ENCODE peak calls at places on chromosomes 16 and 17, in six cellular contexts. T is body of pancreas, V is transverse colon, D is sigmoid colon, Z is IMR-90, X is HCT116. E is an unnamed sample.

GRCh38 chr17:49687878-49688491 is 10.1 kb upstream of the SPOP start:
- DNase-seq in T (no peak), V (no peak), D (no peak), Z (peak), X (no peak), E (no peak)

GRCh38 chr16:28211758-28212531 is at the start of gene XPO6:
- DNase-seq in T (peak), V (peak), D (peak), Z (peak), X (peak), E (peak)

GRCh38 chr17:48328457-48328856 is 101.6 kb downstream of the SKAP1 start:
- DNase-seq in T (no peak), V (no peak), D (no peak), Z (no peak), X (no peak), E (no peak)

GRCh38 chr17:11493947-11494346 is 104.3 kb upstream of the DNAH9 start:
- DNase-seq in T (no peak), V (no peak), D (no peak), Z (no peak), X (no peak), E (no peak)

GRCh38 chr17:21019976-21020575 is 22.7 kb downstream of the USP22 start:
- DNase-seq in T (no peak), V (peak), D (peak), Z (no peak), X (no peak), E (peak)

GRCh38 chr17:41386227-41386626 is 4.1 kb upstream of the KRT34 start:
- DNase-seq in T (no peak), V (no peak), D (no peak), Z (no peak), X (no peak), E (no peak)

GRCh38 chr17:48600244-48601098 is 4.3 kb downstream of the HOXB6 start:
- DNase-seq in T (no peak), V (peak), D (no peak), Z (peak), X (no peak), E (no peak)

GRCh38 chr17:40535924-40536717 is 29.2 kb downstream of the CCR7 start:
- DNase-seq in T (no peak), V (no peak), D (peak), Z (no peak), X (no peak), E (peak)

GRCh38 chr17:74211929-74212261 is 1.5 kb upstream of the TTYH2 start:
- DNase-seq in T (no peak), V (no peak), D (no peak), Z (no peak), X (no peak), E (no peak)

GRCh38 chr17:6350806-6351205 is 84.1 kb downstream of the AIPL1 start:
- DNase-seq in T (no peak), V (no peak), D (no peak), Z (no peak), X (no peak), E (no peak)
- TF ChIP-seq POLR2A in T (no peak), V (no peak), D (no peak), Z (no peak), X (no peak), E (no peak)

GRCh38 chr17:67376892-67377726 is at the start of gene PITPNC1:
- DNase-seq in T (peak), V (peak), D (peak), Z (peak), X (peak), E (peak)
- TF ChIP-seq POLR2A in T (peak), V (peak), D (peak), Z (peak), X (peak), E (peak)

DNA sequence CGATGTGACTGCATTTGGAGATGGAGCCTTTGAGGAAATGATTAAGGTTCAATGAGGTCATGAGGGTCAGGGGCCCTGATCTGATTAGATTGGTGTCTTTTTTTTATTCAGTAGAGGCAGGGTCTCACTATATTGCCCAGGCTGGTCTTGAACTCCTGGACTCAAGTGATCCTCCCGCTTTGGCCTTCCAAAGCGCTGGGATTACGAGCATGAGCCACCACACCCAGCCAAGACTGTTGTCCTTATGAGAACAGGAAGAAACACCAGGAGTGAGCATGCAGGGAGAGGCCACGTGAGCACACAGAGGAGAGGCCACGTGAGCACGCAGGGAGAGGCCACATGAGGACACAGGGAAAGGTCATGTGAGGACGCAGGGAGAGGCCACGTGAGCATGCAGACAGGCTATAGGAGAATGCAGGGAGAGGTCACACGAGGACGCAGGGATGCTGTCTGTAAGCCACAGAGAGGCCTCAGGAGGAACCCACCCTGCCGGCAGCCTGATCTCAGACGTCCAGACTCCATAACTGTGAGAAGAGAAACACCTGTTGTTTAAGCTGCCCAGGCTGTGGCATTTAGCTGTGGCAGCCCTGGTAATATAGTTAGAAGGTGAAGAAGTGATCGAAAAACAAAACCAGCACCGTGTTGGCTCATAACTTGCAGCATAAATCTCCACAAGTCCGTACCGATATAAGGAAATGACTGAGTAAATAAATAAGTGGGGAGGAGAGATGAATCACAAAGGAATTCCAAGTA is 14.5 kb upstream of the CSNK1D start:
- DNase-seq in T (peak), V (peak), D (peak), Z (peak), X (peak), E (peak)
- TF ChIP-seq POLR2A in T (peak), V (peak), D (no peak), Z (no peak), X (no peak), E (no peak)

GRCh38 chr17:78883090-78883532 is 19.9 kb downstream of the CEP295NL start:
- DNase-seq in T (peak), V (peak), D (peak), Z (peak), X (peak), E (peak)

GRCh38 chr17:78884876-78885667 is 17.9 kb downstream of the CEP295NL start:
- DNase-seq in T (no peak), V (no peak), D (no peak), Z (no peak), X (no peak), E (no peak)

GRCh38 chr17:78883533-78884131 is 19.4 kb downstream of the CEP295NL start:
- DNase-seq in T (peak), V (peak), D (peak), Z (peak), X (peak), E (no peak)

GRCh38 chr17:78884148-78884870 is 18.7 kb downstream of the CEP295NL start:
- DNase-seq in T (no peak), V (no peak), D (no peak), Z (no peak), X (no peak), E (no peak)

DNA sequence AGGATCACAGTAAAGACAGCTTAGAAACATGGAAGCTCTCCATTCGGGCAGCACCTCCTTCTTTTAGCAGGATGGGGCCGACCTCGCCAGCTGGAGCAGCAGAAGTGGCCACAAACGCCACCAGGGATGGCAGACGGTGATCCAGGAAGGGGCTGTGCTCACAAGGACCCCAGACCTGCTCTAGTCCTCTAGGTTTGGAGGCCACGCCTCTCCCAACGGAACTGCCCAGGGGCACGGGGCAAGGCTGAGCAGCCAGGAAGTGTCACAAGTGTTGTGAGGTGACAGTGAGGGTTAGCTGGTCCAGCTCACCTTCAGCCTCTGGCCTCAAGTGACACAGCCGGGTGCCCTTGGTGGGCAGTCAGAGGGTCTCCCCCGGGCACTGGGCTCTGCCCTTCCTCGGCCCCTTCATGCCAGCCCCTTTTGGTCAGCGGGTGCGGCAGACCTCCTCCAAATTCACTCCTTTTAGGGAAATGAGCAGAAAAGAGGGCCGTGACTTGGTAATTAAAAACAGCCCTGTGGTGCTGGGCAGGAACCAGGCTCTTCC is 20.4 kb downstream of the CEP295NL start:
- DNase-seq in T (no peak), V (no peak), D (no peak), Z (no peak), X (no peak), E (no peak)
- TF ChIP-seq POLR2A in T (no peak), V (no peak), D (no peak), Z (no peak), X (no peak), E (no peak)

GRCh38 chr17:51120739-51121619 is at the start of gene SPAG9:
- DNase-seq in T (peak), V (peak), D (peak), Z (peak), X (peak), E (peak)
- TF ChIP-seq POLR2A in T (no peak), V (no peak), D (peak), Z (peak), X (peak), E (no peak)

DNA sequence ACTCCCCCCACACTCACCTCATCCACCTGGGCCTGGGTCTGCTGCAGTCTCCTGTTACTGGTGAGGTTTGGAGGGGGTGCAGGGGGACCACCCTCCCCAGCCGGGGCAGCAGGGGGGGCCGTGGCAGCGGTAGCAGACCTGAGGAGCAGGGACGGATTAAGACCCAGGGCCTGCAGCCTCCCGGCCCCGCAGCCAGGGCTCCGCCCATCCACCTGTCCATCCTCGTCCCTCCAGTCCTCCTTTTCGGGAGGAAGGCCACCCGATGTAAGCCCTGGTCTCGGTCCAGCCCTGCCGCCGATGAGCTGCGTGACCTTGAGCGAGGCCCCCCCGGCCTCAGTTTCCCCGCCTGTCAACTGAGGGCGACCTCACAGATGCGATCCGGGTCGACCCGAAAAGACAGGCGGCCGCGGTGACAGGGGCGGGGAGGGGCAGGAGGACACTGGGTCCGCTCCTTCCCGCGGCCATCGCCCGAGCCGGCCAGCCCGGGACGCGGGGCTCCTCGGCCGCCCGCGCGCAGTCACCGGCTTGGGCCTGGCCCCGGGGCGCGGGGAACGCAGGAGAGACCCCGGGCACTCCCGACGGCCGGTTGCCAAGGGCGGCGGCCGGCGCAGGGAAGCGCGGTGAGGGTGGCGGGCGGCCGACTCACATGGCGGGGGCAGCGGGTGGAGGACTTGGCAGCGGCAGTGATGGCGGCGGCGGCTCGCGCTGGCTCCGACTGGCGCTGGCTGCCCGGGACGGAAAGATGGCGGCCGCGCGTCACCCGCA is at the start of gene VAMP2:
- DNase-seq in T (peak), V (peak), D (peak), Z (peak), X (no peak), E (peak)
- TF ChIP-seq POLR2A in T (peak), V (peak), D (peak), Z (peak), X (no peak), E (peak)

GRCh38 chr16:47672475-47672874 is 211.3 kb downstream of the PHKB start:
- DNase-seq in T (no peak), V (no peak), D (no peak), Z (no peak), X (no peak), E (no peak)

GRCh38 chr16:47666434-47666833 is 205.3 kb downstream of the PHKB start:
- DNase-seq in T (no peak), V (no peak), D (no peak), Z (no peak), X (no peak), E (no peak)

GRCh38 chr16:47664653-47665325 is 203.7 kb downstream of the PHKB start:
- DNase-seq in T (no peak), V (peak), D (no peak), Z (peak), X (no peak), E (no peak)

GRCh38 chr16:47667956-47668355 is 206.8 kb downstream of the PHKB start:
- DNase-seq in T (no peak), V (no peak), D (no peak), Z (peak), X (no peak), E (no peak)
- TF ChIP-seq POLR2A in T (no peak), V (no peak), D (no peak), Z (no peak), X (no peak), E (no peak)

GRCh38 chr17:8248751-8249607 is at the start of gene PFAS:
- DNase-seq in T (peak), V (peak), D (peak), Z (peak), X (peak), E (peak)
- TF ChIP-seq POLR2A in T (peak), V (peak), D (peak), Z (peak), X (peak), E (peak)

GRCh38 chr16:89326721-89327120 is 109.2 kb downstream of the ZNF778 start:
- DNase-seq in T (no peak), V (no peak), D (no peak), Z (no peak), X (no peak), E (no peak)
- TF ChIP-seq POLR2A in T (no peak), V (no peak), D (no peak), Z (no peak), X (no peak), E (no peak)

E was measured in erythroblast.